ENCODE peak calls at places on chromosomes 16 and 17, in five cellular contexts. E is mesenchymal stem cell; Q is NCI-H460; H is GM20000; T is activated T-helper 1 cell treated with anti-CD3 and anti-CD28 coated beads, Interleukin-2, amount 50 U/mL, for 16 hours. K is an unnamed sample.
A peak's percentile ranks its signal among the peaks of the same experiment; 100 is the strongest.

GRCh38 chr17:79400989-79401703 is 209.7 kb downstream of the RBFOX3 start:
- DNase-seq in E (peak; percentile 46), Q (peak; percentile 55), H (peak; percentile 88), T (peak; percentile 65), K (no peak)

GRCh38 chr17:64608571-64608981 is 53.5 kb downstream of the SMURF2 start:
- DNase-seq in E (peak; percentile 68), Q (no peak), H (no peak), T (no peak), K (no peak)

GRCh38 chr16:15741207-15741871 is 91.3 kb downstream of the NDE1 start:
- DNase-seq in E (no peak), Q (no peak), H (no peak), T (no peak), K (no peak)

GRCh38 chr16:72898216-72898825 is 149.6 kb downstream of the ZFHX3 start:
- DNase-seq in E (no peak), Q (no peak), H (no peak), T (no peak), K (no peak)

GRCh38 chr17:41178843-41179616 is 1.0 kb upstream of the KRTAP4-2 start:
- DNase-seq in E (no peak), Q (no peak), H (no peak), T (no peak), K (no peak)

GRCh38 chr16:58497935-58498334 is 2.0 kb upstream of the NDRG4 start:
- DNase-seq in E (no peak), Q (no peak), H (no peak), T (no peak), K (no peak)

GRCh38 chr17:38364741-38365140 is 13.1 kb downstream of the SOCS7 start:
- DNase-seq in E (no peak), Q (no peak), H (no peak), T (no peak), K (no peak)

GRCh38 chr16:61879306-61879705 is 156.9 kb downstream of the CDH8 start:
- DNase-seq in E (no peak), Q (no peak), H (no peak), T (no peak), K (no peak)

GRCh38 chr16:20388854-20389253 is 15.7 kb downstream of the PDILT start:
- DNase-seq in E (no peak), Q (no peak), H (no peak), T (no peak), K (no peak)

GRCh38 chr17:63537991-63538692 is 12.1 kb upstream of the DCAF7 start:
- DNase-seq in E (no peak), Q (no peak), H (no peak), T (no peak), K (no peak)

GRCh38 chr17:50238594-50239287 is 35.5 kb upstream of the TMEM92 start:
- DNase-seq in E (peak; percentile 33), Q (no peak), H (no peak), T (no peak), K (no peak)

GRCh38 chr17:44733753-44734152 is 25.0 kb upstream of the ADAM11 start:
- DNase-seq in E (no peak), Q (no peak), H (no peak), T (no peak), K (no peak)

GRCh38 chr17:17180141-17180603 is 26.0 kb downstream of the PLD6 start:
- DNase-seq in E (no peak), Q (no peak), H (no peak), T (no peak), K (no peak)

GRCh38 chr17:61720016-61720795 is 129.2 kb upstream of the NACA2 start:
- DNase-seq in E (no peak), Q (no peak), H (no peak), T (no peak), K (no peak)

GRCh38 chr17:31394544-31394943 is 3.1 kb downstream of the RAB11FIP4 start:
- DNase-seq in E (peak; percentile 69), Q (peak; percentile 46), H (peak; percentile 72), T (no peak), K (no peak)

GRCh38 chr17:56486732-56487131 is 106.8 kb upstream of the NOG start:
- DNase-seq in E (no peak), Q (no peak), H (no peak), T (no peak), K (no peak)

GRCh38 chr17:560379-560935 is 154.2 kb downstream of the VPS53 start:
- DNase-seq in E (peak; percentile 59), Q (no peak), H (no peak), T (no peak), K (no peak)

GRCh38 chr16:57795431-57795878 is 6.8 kb downstream of the KIFC3 start:
- DNase-seq in E (peak; percentile 54), Q (peak; percentile 70), H (peak; percentile 76), T (no peak), K (no peak)

GRCh38 chr16:86575754-86576557 is 2.4 kb upstream of the FOXL1 start:
- DNase-seq in E (peak; percentile 98), Q (peak; percentile 91), H (peak; percentile 80), T (no peak), K (no peak)